ENCODE peak calls at places on chromosome 7, in eight cellular contexts. A, U, R, Q, Y, W, D and B are unnamed samples.
A peak's percentile ranks its signal among the peaks of the same experiment; 100 is the strongest.

GRCh38 chr7:158811461-158811860 is 17.8 kb downstream of the ESYT2 start:
- DNase-seq in R (peak; percentile 63), D (peak; percentile 40), U (no peak), Q (peak; percentile 43), Y (no peak), W (no peak), A (no peak), B (peak; percentile 66)

GRCh38 chr7:75536491-75536890 is 44.4 kb downstream of the SPDYE5 start:
- DNase-seq in R (no peak), W (no peak), Q (no peak), D (peak; percentile 2), A (no peak), U (peak; percentile 34), Y (no peak), B (no peak)

GRCh38 chr7:148481965-148482626 is 108.5 kb upstream of the C7orf33 start:
- DNase-seq in U (no peak), R (no peak), Y (no peak), A (no peak), Q (no peak), D (no peak), W (no peak), B (no peak)

GRCh38 chr7:112362796-112363195 is 87.5 kb upstream of the IFRD1 start:
- DNase-seq in A (peak; percentile 97), W (no peak), R (no peak), U (no peak), Y (no peak), Q (no peak), D (no peak), B (no peak)

GRCh38 chr7:100219271-100219737 is 445 bp upstream of the PVRIG start:
- DNase-seq in Q (no peak), A (no peak), Y (no peak), D (no peak), R (no peak), U (no peak), W (no peak), B (no peak)

GRCh38 chr7:128404826-128405344 is 4.9 kb downstream of the IMPDH1 start:
- DNase-seq in Q (no peak), D (no peak), Y (no peak), W (no peak), A (peak; percentile 48), R (no peak), U (no peak), B (peak; percentile 47)

GRCh38 chr7:36160313-36160712 is 7.3 kb downstream of the EEPD1 start:
- DNase-seq in U (no peak), R (no peak), Q (no peak), Y (no peak), D (no peak), A (no peak), W (no peak), B (no peak)

GRCh38 chr7:33624172-33624571 is 281.2 kb upstream of the BMPER start:
- DNase-seq in Y (no peak), D (no peak), A (no peak), R (no peak), U (no peak), Q (no peak), W (no peak), B (no peak)

GRCh38 chr7:99437946-99438572 is 539 bp downstream of the PTCD1 start:
- DNase-seq in A (no peak), R (peak; percentile 10), Y (no peak), D (no peak), W (no peak), Q (no peak), U (no peak), B (no peak)

GRCh38 chr7:102094311-102094710 is 192.4 kb upstream of the SH2B2 start:
- DNase-seq in D (no peak), U (no peak), W (no peak), Y (no peak), R (no peak), A (no peak), Q (no peak), B (peak; percentile 79)

GRCh38 chr7:16241017-16241416 is 180.3 kb downstream of the CRPPA start:
- DNase-seq in W (no peak), R (no peak), Y (no peak), U (no peak), D (no peak), Q (no peak), A (no peak), B (no peak)

GRCh38 chr7:115522174-115522573 is 508.4 kb downstream of the TFEC start:
- DNase-seq in Q (no peak), Y (no peak), R (no peak), D (no peak), U (no peak), A (no peak), W (no peak), B (no peak)

GRCh38 chr7:51256916-51257315 is 59.7 kb downstream of the COBL start:
- DNase-seq in W (no peak), D (no peak), Q (no peak), Y (no peak), U (no peak), R (no peak), A (no peak), B (no peak)

GRCh38 chr7:6252310-6252709 is 20.1 kb downstream of the CYTH3 start:
- DNase-seq in Q (peak; percentile 85), U (no peak), R (no peak), Y (no peak), W (no peak), A (no peak), D (no peak), B (peak; percentile 64)

GRCh38 chr7:16978358-16979244 is 96.8 kb upstream of the AGR3 start:
- DNase-seq in D (no peak), Y (no peak), R (no peak), Q (peak; percentile 79), A (no peak), W (no peak), U (no peak), B (peak; percentile 80)

GRCh38 chr7:107505997-107506682 is 36.3 kb downstream of the GPR22 start:
- DNase-seq in W (no peak), Q (no peak), Y (no peak), U (no peak), D (no peak), R (no peak), A (peak; percentile 32), B (no peak)

GRCh38 chr7:46207931-46208634 is 287.0 kb upstream of the IGFBP3 start:
- DNase-seq in U (no peak), A (no peak), Y (no peak), W (no peak), D (no peak), Q (no peak), R (no peak), B (no peak)

GRCh38 chr7:91850455-91850854 is 30.0 kb downstream of the MTERF1 start:
- DNase-seq in A (no peak), R (no peak), Y (no peak), Q (peak; percentile 64), D (no peak), W (no peak), U (no peak), B (peak; percentile 19)

GRCh38 chr7:140542226-140542625 is 62.9 kb upstream of the MKRN1 start:
- DNase-seq in W (peak; percentile 67), Y (no peak), Q (peak; percentile 23), A (no peak), U (peak; percentile 68), R (no peak), D (peak; percentile 88), B (peak; percentile 39)

GRCh38 chr7:2928613-2929311 is 84.7 kb upstream of the GNA12 start:
- DNase-seq in Y (no peak), U (no peak), Q (no peak), A (peak; percentile 72), W (peak; percentile 57), D (no peak), R (no peak), B (no peak)

GRCh38 chr7:44225566-44226395 is 25.0 kb downstream of the YKT6 start:
- DNase-seq in Q (no peak), Y (no peak), D (no peak), U (no peak), R (no peak), W (peak; percentile 22), A (no peak), B (no peak)

GRCh38 chr7:122123746-122124145 is 20.3 kb downstream of the AASS start:
- DNase-seq in R (no peak), D (no peak), W (no peak), Y (no peak), A (no peak), U (no peak), Q (no peak), B (no peak)

GRCh38 chr7:36015733-36016132 is 137.3 kb upstream of the EEPD1 start:
- DNase-seq in W (no peak), A (no peak), Q (peak; percentile 40), U (no peak), D (no peak), R (no peak), Y (no peak), B (peak; percentile 45)

GRCh38 chr7:100489824-100490223 is 6.1 kb downstream of the NYAP1 start:
- DNase-seq in Q (peak; percentile 83), R (peak; percentile 77), U (no peak), D (peak; percentile 80), Y (no peak), W (no peak), A (peak; percentile 99), B (peak; percentile 66)

GRCh38 chr7:55024776-55025175 is 6.0 kb downstream of the EGFR start:
- DNase-seq in A (no peak), Y (no peak), W (no peak), U (no peak), D (no peak), R (no peak), Q (no peak), B (peak; percentile 62)

GRCh38 chr7:130960208-130960988 is 226.4 kb upstream of the KLF14 start:
- DNase-seq in Q (peak; percentile 81), U (no peak), D (no peak), W (no peak), A (no peak), R (peak; percentile 82), Y (peak; percentile 50), B (peak; percentile 98)

GRCh38 chr7:25731035-25731880 is 420.7 kb upstream of the NFE2L3 start:
- DNase-seq in Q (no peak), R (no peak), W (no peak), Y (no peak), D (no peak), A (no peak), U (no peak), B (peak; percentile 22)

GRCh38 chr7:127755529-127755928 is 103.5 kb downstream of the SND1 start:
- DNase-seq in U (no peak), D (no peak), W (no peak), Q (no peak), A (no peak), Y (no peak), R (no peak), B (no peak)

GRCh38 chr7:141974831-141975230 is 1.3 kb upstream of the TAS2R38 start:
- DNase-seq in D (no peak), Q (peak; percentile 6), A (peak; percentile 58), R (peak; percentile 59), Y (no peak), U (no peak), W (no peak), B (peak; percentile 16)